ENCODE peak calls at places on chromosomes 11 and 22, in five cellular contexts. One of them, this sample, is unnamed.

GRCh38 chr11:114883472-114883871 is 205.1 kb downstream of the NXPE2 start:
- DNase-seq in amniotic stem cell: no peak
- DNase-seq in NCI-H2227 treated with DMSO at 0.1 percent for 48 hours: no peak
- DNase-seq in uterus: no peak
- DNase-seq in right lobe of liver: no peak
- DNase-seq in this sample: no peak

GRCh38 chr11:35478411-35479139 is 46.8 kb downstream of the PAMR1 start:
- DNase-seq in amniotic stem cell: no peak
- DNase-seq in NCI-H2227 treated with DMSO at 0.1 percent for 48 hours: no peak
- DNase-seq in uterus: no peak
- DNase-seq in right lobe of liver: peak
- DNase-seq in this sample: no peak

GRCh38 chr11:128375941-128376340 is 211.4 kb downstream of the ETS1 start:
- DNase-seq in NCI-H2227 treated with DMSO at 0.1 percent for 48 hours: no peak
- DNase-seq in uterus: no peak
- DNase-seq in right lobe of liver: no peak
- DNase-seq in amniotic stem cell: no peak
- DNase-seq in this sample: no peak

GRCh38 chr22:21972293-21972779 is 10.3 kb downstream of the TOP3B start:
- DNase-seq in amniotic stem cell: no peak
- DNase-seq in right lobe of liver: peak
- DNase-seq in uterus: no peak
- DNase-seq in NCI-H2227 treated with DMSO at 0.1 percent for 48 hours: peak
- DNase-seq in this sample: no peak

GRCh38 chr11:35539256-35539655 is 13.8 kb upstream of the PAMR1 start:
- DNase-seq in NCI-H2227 treated with DMSO at 0.1 percent for 48 hours: no peak
- DNase-seq in uterus: no peak
- DNase-seq in amniotic stem cell: no peak
- DNase-seq in right lobe of liver: no peak
- DNase-seq in this sample: no peak

GRCh38 chr11:102421262-102421661 is 31.3 kb downstream of the TMEM123 start:
- DNase-seq in amniotic stem cell: no peak
- DNase-seq in right lobe of liver: no peak
- DNase-seq in NCI-H2227 treated with DMSO at 0.1 percent for 48 hours: peak
- DNase-seq in uterus: no peak
- DNase-seq in this sample: no peak

GRCh38 chr11:128483211-128483788 is 104.1 kb downstream of the ETS1 start:
- DNase-seq in NCI-H2227 treated with DMSO at 0.1 percent for 48 hours: no peak
- DNase-seq in amniotic stem cell: no peak
- DNase-seq in uterus: no peak
- DNase-seq in right lobe of liver: no peak
- DNase-seq in this sample: no peak

GRCh38 chr11:123556633-123557032 is 97.8 kb downstream of the SCN3B start:
- DNase-seq in NCI-H2227 treated with DMSO at 0.1 percent for 48 hours: no peak
- DNase-seq in right lobe of liver: no peak
- DNase-seq in amniotic stem cell: no peak
- DNase-seq in uterus: no peak
- DNase-seq in this sample: no peak

GRCh38 chr11:27485930-27486773 is 13.6 kb upstream of the LGR4 start:
- DNase-seq in right lobe of liver: no peak
- DNase-seq in uterus: peak
- DNase-seq in NCI-H2227 treated with DMSO at 0.1 percent for 48 hours: peak
- DNase-seq in amniotic stem cell: no peak
- DNase-seq in this sample: no peak

GRCh38 chr11:63708764-63709163 is 27.5 kb downstream of the RTN3 start:
- DNase-seq in right lobe of liver: no peak
- DNase-seq in uterus: no peak
- DNase-seq in NCI-H2227 treated with DMSO at 0.1 percent for 48 hours: no peak
- DNase-seq in amniotic stem cell: no peak
- DNase-seq in this sample: no peak

GRCh38 chr22:21868651-21869050 is 1.2 kb upstream of the MAPK1 start:
- DNase-seq in uterus: no peak
- DNase-seq in NCI-H2227 treated with DMSO at 0.1 percent for 48 hours: no peak
- DNase-seq in amniotic stem cell: no peak
- DNase-seq in right lobe of liver: no peak
- DNase-seq in this sample: no peak

GRCh38 chr11:78000193-78000592 is 5.7 kb upstream of the INTS4 start:
- DNase-seq in right lobe of liver: no peak
- DNase-seq in NCI-H2227 treated with DMSO at 0.1 percent for 48 hours: peak
- DNase-seq in uterus: no peak
- DNase-seq in amniotic stem cell: peak
- DNase-seq in this sample: no peak

GRCh38 chr11:78350101-78350645 is 67.4 kb downstream of the GAB2 start:
- DNase-seq in right lobe of liver: no peak
- DNase-seq in amniotic stem cell: no peak
- DNase-seq in uterus: peak
- DNase-seq in NCI-H2227 treated with DMSO at 0.1 percent for 48 hours: no peak
- DNase-seq in this sample: no peak

GRCh38 chr11:102664001-102664752 is 39.0 kb upstream of the MMP20 start:
- DNase-seq in NCI-H2227 treated with DMSO at 0.1 percent for 48 hours: no peak
- DNase-seq in right lobe of liver: no peak
- DNase-seq in uterus: no peak
- DNase-seq in amniotic stem cell: no peak
- DNase-seq in this sample: no peak

GRCh38 chr11:118789501-118790356 is 1.2 kb downstream of the DDX6 start:
- DNase-seq in NCI-H2227 treated with DMSO at 0.1 percent for 48 hours: peak
- DNase-seq in right lobe of liver: no peak
- DNase-seq in uterus: no peak
- DNase-seq in amniotic stem cell: no peak
- DNase-seq in this sample: peak

GRCh38 chr11:83200035-83200434 is 6.5 kb downstream of the ANKRD42 start:
- DNase-seq in amniotic stem cell: no peak
- DNase-seq in uterus: no peak
- DNase-seq in right lobe of liver: no peak
- DNase-seq in NCI-H2227 treated with DMSO at 0.1 percent for 48 hours: no peak
- DNase-seq in this sample: no peak

GRCh38 chr22:41664490-41664889 is 24.2 kb downstream of the SNU13 start:
- DNase-seq in amniotic stem cell: no peak
- DNase-seq in uterus: no peak
- DNase-seq in right lobe of liver: no peak
- DNase-seq in NCI-H2227 treated with DMSO at 0.1 percent for 48 hours: no peak
- DNase-seq in this sample: no peak

GRCh38 chr22:49960967-49961600 is 512 bp downstream of the PIM3 start:
- DNase-seq in right lobe of liver: peak
- DNase-seq in uterus: peak
- DNase-seq in amniotic stem cell: no peak
- DNase-seq in NCI-H2227 treated with DMSO at 0.1 percent for 48 hours: no peak
- DNase-seq in this sample: peak

GRCh38 chr22:39932918-39933649 is 27.1 kb upstream of the TMA7B start:
- DNase-seq in amniotic stem cell: no peak
- DNase-seq in NCI-H2227 treated with DMSO at 0.1 percent for 48 hours: no peak
- DNase-seq in right lobe of liver: peak
- DNase-seq in uterus: no peak
- DNase-seq in this sample: no peak